ENCODE peak calls at places on chromosomes 2 and 18, in six cellular contexts. T is anterior cingulate cortex, U is NCI-H345, J is AG20443, E is AG04450, H is NCI-H2029 treated with DMSO at 0.1 percent for 48 hours. Q is an unnamed sample.

GRCh38 chr2:156680266-156680665 is 244.1 kb downstream of the GPD2 start:
- DNase-seq in T (no peak), U (no peak), J (no peak), E (no peak), H (no peak), Q (no peak)

GRCh38 chr2:65799455-65799854 is 367.1 kb upstream of the SPRED2 start:
- DNase-seq in T (no peak), U (no peak), J (no peak), E (no peak), H (no peak), Q (no peak)

GRCh38 chr2:73730810-73731209 is 6.3 kb downstream of the TPRKB start:
- DNase-seq in T (no peak), U (no peak), J (no peak), E (no peak), H (no peak), Q (no peak)

GRCh38 chr2:219633276-219634065 is 6.0 kb downstream of the SLC4A3 start:
- DNase-seq in T (no peak), U (no peak), J (no peak), E (no peak), H (no peak), Q (no peak)

GRCh38 chr2:33320573-33320972 is 155.9 kb upstream of the RASGRP3 start:
- DNase-seq in T (no peak), U (no peak), J (no peak), E (no peak), H (no peak), Q (no peak)

GRCh38 chr2:101806123-101806522 is 108.6 kb downstream of the MAP4K4 start:
- DNase-seq in T (no peak), U (no peak), J (peak), E (no peak), H (no peak), Q (no peak)

GRCh38 chr2:149648282-149649030 is 60.9 kb upstream of the MMADHC start:
- DNase-seq in T (no peak), U (no peak), J (peak), E (peak), H (no peak), Q (no peak)

GRCh38 chr18:62950246-62950645 is 234.9 kb downstream of the PHLPP1 start:
- DNase-seq in T (no peak), U (no peak), J (no peak), E (no peak), H (no peak), Q (no peak)

GRCh38 chr2:70450641-70451250 is 102.9 kb downstream of the TGFA start:
- DNase-seq in T (no peak), U (no peak), J (no peak), E (no peak), H (no peak), Q (no peak)

GRCh38 chr2:172038604-172039003 is 38.9 kb downstream of the METAP1D start:
- DNase-seq in T (no peak), U (no peak), J (peak), E (no peak), H (no peak), Q (no peak)

GRCh38 chr18:37138456-37138855 is 309.5 kb downstream of the KIAA1328 start:
- DNase-seq in T (no peak), U (no peak), J (no peak), E (no peak), H (no peak), Q (no peak)

GRCh38 chr2:84838434-84839145 is 42.3 kb downstream of the TRABD2A start:
- DNase-seq in T (no peak), U (no peak), J (peak), E (peak), H (no peak), Q (no peak)

GRCh38 chr2:216574586-216574985 is 58.6 kb upstream of the IGFBP2 start:
- DNase-seq in T (no peak), U (no peak), J (no peak), E (no peak), H (no peak), Q (no peak)

GRCh38 chr2:235382091-235383000 is 111.5 kb upstream of the AGAP1 start:
- DNase-seq in T (no peak), U (no peak), J (no peak), E (no peak), H (no peak), Q (no peak)